ENCODE peak calls at places on chromosomes 7 and 10, in ten cellular contexts. O is HuH-7; E is A172; I is gastrocnemius medialis; D is aorta; K is hypothalamus; F is memory B cell; N is RPMI8226; C is activated CD4-positive, alpha-beta T cell treated with anti-CD3 and anti-CD28 coated beads, Interleukin-2, amount 10 ng/mL, durations not matched to agents 7 days and 5 days; Q is activated T-cell treated with anti-CD3 and anti-CD28 coated beads, Interleukin-2, amount 50 U/mL, for 4 hours. A is an unnamed sample.

GRCh38 chr7:7433736-7434260 is 101.9 kb downstream of the COL28A1 start:
- DNase-seq in F (no peak), N (no peak), D (no peak), O (peak), E (no peak), Q (no peak), K (no peak), C (no peak), I (no peak), A (no peak)

GRCh38 chr10:13016413-13016812 is 14.9 kb upstream of the CCDC3 start:
- DNase-seq in Q (no peak), O (no peak), E (no peak), F (no peak), I (no peak), C (no peak), D (no peak), N (no peak), K (no peak), A (no peak)

GRCh38 chr10:76736848-76737495 is 900.6 kb downstream of the KCNMA1 start:
- DNase-seq in C (no peak), D (no peak), O (no peak), E (no peak), I (no peak), Q (no peak), F (no peak), N (no peak), K (no peak), A (no peak)

GRCh38 chr7:34756691-34757090 is 98.7 kb downstream of the NPSR1 start:
- DNase-seq in F (no peak), O (no peak), D (no peak), C (no peak), N (peak), Q (no peak), K (no peak), I (no peak), E (no peak), A (no peak)

GRCh38 chr7:51121945-51122425 is 194.6 kb downstream of the COBL start:
- DNase-seq in F (no peak), O (no peak), C (no peak), E (peak), D (no peak), N (no peak), I (no peak), Q (no peak), K (no peak), A (no peak)

GRCh38 chr10:118737594-118738302 is 17.0 kb downstream of the CACUL1 start:
- DNase-seq in E (no peak), Q (no peak), D (no peak), F (no peak), O (no peak), I (no peak), N (peak), C (no peak), K (no peak), A (no peak)

GRCh38 chr7:13050703-13051102 is 363.3 kb downstream of the ARL4A start:
- DNase-seq in O (no peak), C (no peak), I (no peak), D (no peak), Q (no peak), N (no peak), K (no peak), F (no peak), E (peak), A (no peak)

GRCh38 chr10:63611078-63611477 is 89.9 kb downstream of the REEP3 start:
- DNase-seq in C (no peak), O (no peak), Q (no peak), F (no peak), D (no peak), K (no peak), N (no peak), E (peak), I (no peak), A (no peak)

GRCh38 chr7:144768633-144769032 is 67.2 kb downstream of the TPK1 start:
- DNase-seq in E (no peak), N (no peak), Q (no peak), F (no peak), K (no peak), C (no peak), I (no peak), D (no peak), O (no peak), A (no peak)

GRCh38 chr7:47461161-47461560 is 120.8 kb downstream of the TNS3 start:
- DNase-seq in F (no peak), O (no peak), N (no peak), I (no peak), D (peak), K (no peak), Q (no peak), C (no peak), E (no peak), A (peak)

GRCh38 chr7:100493476-100494264 is 9.9 kb downstream of the NYAP1 start:
- DNase-seq in N (peak), C (peak), O (peak), F (no peak), K (peak), Q (peak), I (no peak), E (no peak), D (no peak), A (no peak)